ENCODE peak calls at places on chromosomes 3 and 15, in seven cellular contexts. S, H, K, V, P, Q and B are unnamed samples.

GRCh38 chr15:60708684-60709083 is 229.7 kb upstream of the ICE2 start:
- DNase-seq in S (no peak), H (no peak), K (no peak), V (no peak), P (no peak), Q (no peak), B (no peak)

GRCh38 chr15:99504823-99505551 is 60.8 kb upstream of the MEF2A start:
- DNase-seq in S (no peak), H (no peak), K (peak; percentile 45), V (no peak), P (no peak), Q (no peak), B (no peak)

GRCh38 chr15:78415284-78415683 is 22.7 kb upstream of the IREB2 start:
- DNase-seq in S (no peak), H (no peak), K (peak; percentile 22), V (no peak), P (no peak), Q (no peak), B (no peak)

GRCh38 chr3:189419022-189419421 is 212.2 kb upstream of the TP63 start:
- DNase-seq in S (no peak), H (no peak), K (no peak), V (no peak), P (no peak), Q (no peak), B (no peak)

GRCh38 chr3:31755911-31756658 is 223.4 kb downstream of the STT3B start:
- DNase-seq in S (no peak), H (no peak), K (no peak), V (no peak), P (no peak), Q (no peak), B (no peak)

GRCh38 chr3:24507776-24508422 is 13.2 kb upstream of the THRB start:
- DNase-seq in S (no peak), H (no peak), K (no peak), V (no peak), P (no peak), Q (no peak), B (no peak)

GRCh38 chr3:22779737-22780136 is 423.4 kb upstream of the UBE2E2 start:
- DNase-seq in S (no peak), H (no peak), K (no peak), V (no peak), P (no peak), Q (no peak), B (no peak)

GRCh38 chr3:196803891-196804468 is 63.7 kb upstream of the SENP5 start:
- DNase-seq in S (no peak), H (no peak), K (no peak), V (no peak), P (no peak), Q (no peak), B (no peak)

GRCh38 chr3:57094606-57095005 is 34.1 kb downstream of the SPATA12 start:
- DNase-seq in S (no peak), H (no peak), K (no peak), V (no peak), P (no peak), Q (no peak), B (no peak)

GRCh38 chr3:31391150-31391549 is 141.6 kb upstream of the STT3B start:
- DNase-seq in S (no peak), H (no peak), K (no peak), V (no peak), P (peak; percentile 75), Q (no peak), B (no peak)

GRCh38 chr15:38672814-38673292 is 108.2 kb upstream of the RASGRP1 start:
- DNase-seq in S (no peak), H (no peak), K (no peak), V (no peak), P (no peak), Q (no peak), B (peak; percentile 86)

GRCh38 chr3:126348308-126348920 is 8.8 kb downstream of the KLF15 start:
- DNase-seq in S (peak; percentile 43), H (no peak), K (no peak), V (peak; percentile 39), P (no peak), Q (no peak), B (no peak)